ENCODE peak calls at places on chromosomes 6 and 20, in five cellular contexts. R is left ventricle myocardium inferior, E is AG10803, Y is GM06990, N is heart left ventricle. S is an unnamed sample.

GRCh38 chr20:15654208-15654649 is 919.0 kb downstream of the KIF16B start:
- DNase-seq in R (no peak), E (peak), Y (peak), N (no peak), S (peak)

GRCh38 chr6:53044572-53044971 is 20.6 kb upstream of the FBXO9 start:
- DNase-seq in Y (no peak), E (no peak), R (no peak), N (no peak), S (no peak)

GRCh38 chr20:59010995-59011873 is 4.2 kb upstream of the CTSZ start:
- DNase-seq in N (no peak), R (no peak), Y (no peak), E (peak), S (peak)

GRCh38 chr6:128478230-128479047 is 42.0 kb downstream of the PTPRK start:
- DNase-seq in Y (no peak), E (no peak), R (no peak), N (no peak), S (no peak)

GRCh38 chr6:140051521-140052455 is 677.3 kb upstream of the CITED2 start:
- DNase-seq in R (no peak), N (no peak), E (peak), Y (no peak), S (peak)

GRCh38 chr6:41545174-41545702 is 943 bp upstream of the FOXP4 start:
- DNase-seq in N (no peak), Y (no peak), E (no peak), R (no peak), S (no peak)

GRCh38 chr6:37013516-37014491 is 8.3 kb downstream of the FGD2 start:
- DNase-seq in E (no peak), Y (no peak), R (no peak), N (no peak), S (no peak)

GRCh38 chr6:22146581-22147468 is 150.0 kb downstream of the PRL start:
- DNase-seq in R (no peak), N (peak), E (peak), Y (no peak), S (no peak)

GRCh38 chr6:89433637-89434499 is 916 bp downstream of the ANKRD6 start:
- DNase-seq in N (no peak), Y (peak), R (peak), E (no peak), S (no peak)

GRCh38 chr6:75422024-75422639 is 71.5 kb downstream of the FILIP1 start:
- DNase-seq in R (no peak), Y (no peak), N (no peak), E (peak), S (peak)

GRCh38 chr6:16704706-16705402 is 56.4 kb downstream of the ATXN1 start:
- DNase-seq in N (no peak), E (no peak), Y (peak), R (no peak), S (peak)

GRCh38 chr6:1578293-1578745 is 31.4 kb upstream of the FOXC1 start:
- DNase-seq in E (no peak), R (no peak), Y (no peak), N (no peak), S (no peak)

GRCh38 chr6:41371992-41372525 is 36.7 kb downstream of the NCR2 start:
- DNase-seq in N (no peak), R (no peak), Y (peak), E (peak), S (peak)

GRCh38 chr6:136173519-136174507 is 76.3 kb downstream of the MTFR2 start:
- DNase-seq in Y (no peak), N (no peak), E (no peak), R (no peak), S (peak)

GRCh38 chr20:14709439-14709838 is 372.0 kb upstream of the FLRT3 start:
- DNase-seq in Y (no peak), N (no peak), E (no peak), R (no peak), S (no peak)

GRCh38 chr6:1758076-1758679 is 148.5 kb downstream of the FOXC1 start:
- DNase-seq in N (no peak), Y (no peak), E (no peak), R (no peak), S (no peak)

GRCh38 chr20:219290-220115 is 7.6 kb upstream of the DEFB129 start:
- DNase-seq in R (no peak), E (peak), N (no peak), Y (no peak), S (peak)

GRCh38 chr6:87095056-87095527 is at the start of gene CGA:
- DNase-seq in R (no peak), E (no peak), Y (no peak), N (no peak), S (no peak)

GRCh38 chr6:129860901-129861665 is at the start of gene TMEM244:
- DNase-seq in N (no peak), R (no peak), E (peak), Y (no peak), S (peak)

GRCh38 chr6:34391023-34391485 is 1.4 kb downstream of the NUDT3 start:
- DNase-seq in Y (no peak), N (no peak), E (peak), R (peak), S (peak)

DNA sequence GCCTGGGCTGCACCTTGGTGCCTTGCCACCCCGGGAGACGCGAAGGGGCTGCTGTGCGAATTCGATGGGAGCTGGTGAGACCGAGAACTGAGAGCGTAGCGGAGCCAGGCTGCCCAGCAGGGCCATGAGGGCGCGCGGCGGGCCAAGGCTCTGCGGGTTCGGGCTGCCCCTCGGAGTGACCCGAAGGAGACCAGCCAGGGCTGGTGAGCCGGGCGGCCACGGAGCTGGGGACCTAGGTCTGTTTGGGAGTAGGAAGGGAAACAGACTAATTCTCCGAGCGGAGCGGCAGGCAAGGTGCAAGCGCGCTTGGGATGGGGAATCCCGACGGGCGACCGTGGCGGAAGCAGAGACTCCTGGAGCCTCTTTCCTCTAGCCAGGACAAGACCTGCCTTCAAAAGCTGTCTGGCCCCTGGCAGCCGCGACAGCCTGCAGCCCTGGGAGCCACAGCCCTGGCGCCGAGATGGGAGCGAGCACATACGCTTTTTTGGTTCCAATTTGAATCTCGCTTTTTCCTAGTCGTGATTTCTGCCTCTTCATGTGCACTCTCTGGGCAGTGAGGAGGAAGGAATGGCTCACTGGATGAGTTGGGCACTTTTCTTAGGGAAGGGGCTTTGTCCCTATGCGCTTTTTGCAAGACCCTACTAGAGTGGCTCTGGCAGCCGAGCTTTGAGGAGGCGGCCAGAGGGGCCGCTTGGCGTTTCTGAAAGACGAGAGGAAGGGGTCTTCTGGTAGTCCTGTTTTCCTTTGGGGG is 777 bp downstream of the SYNDIG1 start:
- DNase-seq in N (no peak), R (no peak), E (no peak), Y (no peak), S (peak)
- H3K4me3 ChIP-seq in N (peak), R (peak), E (peak), Y (no peak), S (no peak)

GRCh38 chr20:4469910-4470309 is 251.8 kb upstream of the PRND start:
- DNase-seq in R (no peak), Y (no peak), N (no peak), E (peak), S (no peak)

GRCh38 chr20:4468114-4468513 is 253.6 kb upstream of the PRND start:
- DNase-seq in Y (no peak), E (no peak), N (no peak), R (no peak), S (no peak)

GRCh38 chr20:4472906-4473305 is 248.8 kb upstream of the PRND start:
- DNase-seq in R (no peak), E (peak), Y (no peak), N (no peak), S (no peak)

GRCh38 chr20:4471221-4471620 is 250.5 kb upstream of the PRND start:
- DNase-seq in R (no peak), E (peak), Y (no peak), N (no peak), S (no peak)

DNA sequence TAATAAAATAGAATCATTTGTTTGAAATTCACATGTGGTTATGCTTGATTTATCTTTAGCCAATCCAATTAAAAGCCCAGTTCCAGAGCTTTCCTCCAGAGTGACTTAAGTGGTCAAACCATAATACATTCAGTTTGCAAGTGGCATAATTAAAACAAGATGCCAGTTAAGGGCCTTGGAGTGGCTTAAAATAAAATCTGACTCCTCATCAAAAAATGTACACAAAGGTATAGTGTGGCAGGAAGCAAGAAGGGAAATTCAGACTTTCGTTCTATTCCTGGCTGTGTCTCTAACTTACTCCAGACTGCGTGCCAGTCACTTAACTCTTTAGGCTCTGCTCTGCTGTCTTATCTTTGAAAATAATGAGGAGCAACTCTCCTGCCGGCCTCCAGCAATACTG is 251.3 kb upstream of the PRND start:
- DNase-seq in N (no peak), Y (no peak), R (no peak), E (peak), S (no peak)
- TF ChIP-seq CTCF in N (no peak), Y (no peak), R (no peak), E (no peak), S (no peak)

DNA sequence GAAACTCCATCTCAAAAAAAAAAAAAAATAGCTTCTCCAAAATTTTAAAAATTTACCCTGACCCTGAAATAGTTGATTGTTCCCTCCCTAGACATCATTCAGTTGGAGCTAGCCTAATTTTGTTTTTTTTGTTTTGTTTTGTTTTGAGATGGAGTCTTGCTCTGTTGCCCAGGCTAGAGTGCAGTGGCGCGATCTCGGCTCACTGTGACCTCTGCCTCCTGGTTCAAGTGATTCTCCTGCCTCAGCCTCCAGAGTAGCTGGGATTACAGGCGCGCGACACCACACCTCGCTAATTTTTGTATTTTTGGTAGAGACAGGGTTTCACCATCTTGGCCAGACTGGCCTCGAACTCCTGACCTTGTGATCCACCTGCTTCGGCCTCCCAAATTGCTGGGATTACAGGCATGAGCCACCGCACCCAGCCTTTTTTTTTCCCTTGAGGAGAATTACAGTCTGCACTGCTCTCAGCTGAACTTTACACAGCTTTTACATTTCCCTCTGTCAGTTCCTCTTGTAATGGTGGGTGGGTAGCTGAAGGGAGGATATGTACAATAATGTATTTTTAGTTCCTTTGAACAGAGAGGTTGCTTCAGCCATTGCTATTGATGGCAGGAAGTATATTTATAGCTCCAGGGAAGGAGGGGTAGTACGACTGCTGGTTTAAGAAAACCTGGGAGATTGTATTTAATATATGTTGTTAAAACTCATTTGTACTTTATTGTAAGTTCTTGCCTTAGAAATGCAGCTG is 27.7 kb downstream of the PTPRA start:
- DNase-seq in N (no peak), R (no peak), Y (peak), E (no peak), S (no peak)
- H3K4me3 ChIP-seq in N (no peak), R (no peak), Y (no peak), E (no peak), S (no peak)

GRCh38 chr6:6694368-6694780 is 105.9 kb downstream of the LY86 start:
- DNase-seq in R (no peak), E (no peak), Y (no peak), N (no peak), S (no peak)
- TF ChIP-seq CTCF in R (peak), E (no peak), Y (peak), N (no peak), S (no peak)

DNA sequence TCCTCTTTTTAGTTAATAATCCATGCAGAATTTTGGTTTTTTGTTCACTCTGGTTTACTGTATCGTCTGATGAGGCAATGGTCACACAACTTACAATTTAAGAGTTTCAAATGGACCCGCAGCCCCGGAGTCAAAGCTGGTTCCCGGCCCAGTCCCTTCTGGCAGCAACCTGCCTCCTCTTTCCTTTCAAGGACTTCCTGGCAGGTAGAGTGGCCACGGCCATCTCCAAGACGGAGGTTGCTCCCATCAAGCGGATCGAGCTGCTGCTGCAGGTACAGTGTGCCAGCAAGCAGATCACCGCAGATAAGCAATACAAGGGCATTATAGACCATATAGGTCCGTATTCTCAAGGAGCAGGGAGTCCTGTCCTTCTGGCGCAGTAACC is 218.2 kb downstream of the GJA1 start:
- DNase-seq in R (no peak), N (no peak), Y (no peak), E (no peak), S (no peak)
- H3K4me3 ChIP-seq in R (no peak), N (no peak), Y (no peak), E (no peak), S (no peak)

GRCh38 chr20:38649275-38649891 is 47.8 kb downstream of the ARHGAP40 start:
- DNase-seq in E (no peak), N (no peak), R (no peak), Y (no peak), S (peak)
- TF ChIP-seq CTCF in E (peak), N (peak), R (peak), Y (peak), S (peak)

DNA sequence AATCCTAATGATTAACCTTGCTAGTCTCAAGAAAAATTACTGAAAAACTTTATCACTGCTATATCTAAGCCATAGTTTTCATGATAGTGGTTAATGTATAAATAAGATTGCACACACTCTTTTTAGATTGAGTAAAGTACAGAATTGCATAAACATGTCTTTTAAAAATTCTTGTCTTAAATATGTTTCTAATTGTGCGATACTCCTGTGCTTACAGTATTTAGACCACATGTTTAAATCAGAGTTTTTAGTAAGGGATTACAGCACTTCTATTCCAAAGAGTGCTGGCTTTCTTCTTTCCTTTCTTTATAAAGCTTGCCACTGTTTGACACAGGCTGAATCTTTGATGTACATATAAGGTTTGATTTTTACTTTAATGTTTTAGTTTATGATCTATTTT is 36.8 kb upstream of the RGS17 start:
- DNase-seq in N (no peak), R (no peak), Y (no peak), E (peak), S (no peak)
- H3K4me3 ChIP-seq in N (no peak), R (no peak), Y (no peak), E (no peak), S (no peak)

DNA sequence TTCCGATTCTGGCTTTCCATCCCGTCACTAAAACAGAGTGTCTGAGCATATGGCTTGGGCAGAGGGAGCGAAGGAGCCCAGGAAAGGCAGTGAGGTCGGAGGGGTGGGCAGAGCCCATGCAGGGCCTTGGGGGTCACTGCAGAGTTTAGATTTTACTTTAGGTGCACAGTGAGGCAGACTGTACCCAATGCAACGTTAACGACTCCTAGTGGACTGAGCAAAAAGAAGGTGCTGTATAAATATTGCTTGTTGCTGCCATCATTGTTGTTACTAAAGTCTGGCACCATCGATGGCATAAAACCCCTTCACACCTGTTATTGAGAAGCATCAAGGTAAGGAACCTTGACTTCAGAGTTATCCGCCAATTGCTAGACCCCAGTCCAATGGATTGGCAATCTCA is 119.0 kb downstream of the EYA2 start:
- DNase-seq in Y (no peak), R (no peak), E (no peak), N (no peak), S (no peak)
- TF ChIP-seq CTCF in Y (peak), R (no peak), E (no peak), N (no peak), S (no peak)

DNA sequence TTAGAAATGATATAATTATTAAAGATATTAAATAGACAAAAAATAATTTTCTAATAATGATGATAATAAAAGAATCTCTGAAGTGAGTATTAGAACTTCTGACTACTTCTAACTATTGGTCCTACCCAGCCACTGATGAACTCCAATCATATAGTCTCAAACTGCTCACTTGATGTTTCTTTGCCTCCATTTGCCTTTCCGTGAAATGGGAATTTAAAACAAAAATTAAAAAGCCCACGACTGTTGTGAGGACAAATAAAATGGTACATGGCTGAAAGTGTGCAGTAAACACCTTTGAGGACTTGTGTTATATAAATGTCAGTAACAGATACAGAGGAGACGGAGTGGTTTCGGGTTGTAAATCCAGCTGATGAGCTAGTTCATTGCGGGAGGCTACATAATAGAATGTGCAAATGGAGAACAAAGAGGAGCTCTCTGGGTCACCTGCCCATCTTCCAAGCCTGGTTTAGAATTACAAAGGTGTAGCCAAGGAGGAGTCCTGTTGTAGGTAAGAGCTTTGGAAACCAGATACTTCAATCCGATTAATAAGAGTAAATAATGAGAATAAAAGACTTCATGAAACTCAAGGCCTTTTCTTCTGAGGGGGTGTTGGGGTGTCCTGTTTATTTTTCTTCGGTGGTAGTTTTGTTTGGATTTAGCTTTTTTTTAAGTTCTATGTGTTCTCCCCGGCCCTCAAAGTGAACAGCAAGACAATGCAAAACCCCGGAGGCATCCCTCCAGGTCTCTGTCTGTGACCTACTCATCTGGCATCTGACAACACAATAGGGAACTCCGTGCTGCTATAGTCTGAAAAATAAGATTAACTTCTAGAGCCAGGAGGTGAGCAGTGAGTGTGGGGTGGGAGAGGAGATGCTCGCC is 4.4 kb upstream of the PXDC1 start:
- DNase-seq in Y (no peak), N (peak), R (no peak), E (no peak), S (no peak)
- H3K4me3 ChIP-seq in Y (no peak), N (no peak), R (no peak), E (no peak), S (no peak)

DNA sequence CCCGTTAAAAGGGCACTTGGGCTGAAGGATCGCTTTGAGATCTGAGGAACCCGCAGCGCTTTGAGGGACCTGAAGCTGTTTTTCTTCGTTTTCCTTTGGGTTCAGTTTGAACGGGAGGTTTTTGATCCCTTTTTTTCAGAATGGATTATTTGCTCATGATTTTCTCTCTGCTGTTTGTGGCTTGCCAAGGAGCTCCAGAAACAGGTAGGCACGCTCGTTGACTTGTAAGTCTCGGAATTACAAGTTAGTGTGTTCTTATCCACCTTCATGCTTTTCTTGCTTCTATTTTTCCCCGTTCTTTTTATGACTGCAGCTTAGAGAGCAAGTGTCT is 294 bp downstream of the EDN1 start:
- DNase-seq in E (no peak), Y (no peak), R (no peak), N (no peak), S (no peak)
- TF ChIP-seq CTCF in E (no peak), Y (no peak), R (no peak), N (no peak), S (no peak)